ENCODE peak calls at places on chromosomes 6 and 20, in four cellular contexts. One of them, this sample, is unnamed.

GRCh38 chr20:52150440-52151258 is 40.9 kb downstream of the ZFP64 start:
- DNase-seq in IMR-90: peak; percentile 58
- DNase-seq in H1: no peak
- DNase-seq in trophoblast cell: peak; percentile 71
- DNase-seq in this sample: peak; percentile 17

GRCh38 chr20:46973801-46974200 is 79.2 kb downstream of the EYA2 start:
- DNase-seq in IMR-90: no peak
- DNase-seq in H1: no peak
- DNase-seq in trophoblast cell: no peak
- DNase-seq in this sample: no peak

GRCh38 chr6:27290065-27290849 is 21.8 kb downstream of the POM121L2 start:
- DNase-seq in IMR-90: peak; percentile 63
- DNase-seq in H1: peak; percentile 84
- DNase-seq in trophoblast cell: no peak
- DNase-seq in this sample: no peak

GRCh38 chr20:44070139-44070900 is 116.7 kb downstream of the JPH2 start:
- DNase-seq in IMR-90: no peak
- DNase-seq in H1: peak; percentile 27
- DNase-seq in trophoblast cell: no peak
- DNase-seq in this sample: no peak

GRCh38 chr6:161442381-161442858 is 168.6 kb upstream of the AGPAT4 start:
- DNase-seq in IMR-90: no peak
- DNase-seq in H1: no peak
- DNase-seq in trophoblast cell: no peak
- DNase-seq in this sample: no peak

GRCh38 chr6:76671751-76672150 is 599.3 kb upstream of the IMPG1 start:
- DNase-seq in IMR-90: no peak
- DNase-seq in H1: no peak
- DNase-seq in trophoblast cell: no peak
- DNase-seq in this sample: no peak

GRCh38 chr6:26216886-26217713 is 129.9 kb downstream of the HFE start:
- DNase-seq in IMR-90: peak; percentile 90
- DNase-seq in H1: peak; percentile 87
- DNase-seq in trophoblast cell: peak; percentile 96
- DNase-seq in this sample: peak; percentile 96

GRCh38 chr6:168007592-168008338 is 10.3 kb downstream of the KIF25 start:
- DNase-seq in IMR-90: peak; percentile 99
- DNase-seq in H1: peak; percentile 8
- DNase-seq in trophoblast cell: peak; percentile 98
- DNase-seq in this sample: no peak

GRCh38 chr6:37182736-37183590 is 13.0 kb downstream of the PIM1 start:
- DNase-seq in IMR-90: no peak
- DNase-seq in H1: no peak
- DNase-seq in trophoblast cell: no peak
- DNase-seq in this sample: no peak

GRCh38 chr20:10696650-10697049 is 22.9 kb upstream of the JAG1 start:
- DNase-seq in IMR-90: no peak
- DNase-seq in H1: peak; percentile 87
- DNase-seq in trophoblast cell: peak; percentile 56
- DNase-seq in this sample: no peak

GRCh38 chr20:47502271-47502730 is 614 bp downstream of the NCOA3 start:
- DNase-seq in IMR-90: peak; percentile 8
- DNase-seq in H1: peak; percentile 59
- DNase-seq in trophoblast cell: peak; percentile 53
- DNase-seq in this sample: peak; percentile 41

GRCh38 chr6:101018157-101018556 is 137.0 kb upstream of the ASCC3 start:
- DNase-seq in IMR-90: no peak
- DNase-seq in H1: no peak
- DNase-seq in trophoblast cell: no peak
- DNase-seq in this sample: no peak

GRCh38 chr20:41617059-41617921 is 887 bp downstream of the CHD6 start:
- DNase-seq in IMR-90: peak; percentile 32
- DNase-seq in H1: peak; percentile 54
- DNase-seq in trophoblast cell: peak; percentile 16
- DNase-seq in this sample: peak; percentile 30
- H2BK120ac ChIP-seq in IMR-90: no peak overlapping the region
- H2BK120ac ChIP-seq in H1: no peak overlapping the region
- H2BK120ac ChIP-seq in trophoblast cell: no peak overlapping the region
- H2BK120ac ChIP-seq in this sample: no peak overlapping the region

GRCh38 chr6:16756660-16757270 is 4.5 kb downstream of the ATXN1 start:
- DNase-seq in IMR-90: no peak
- DNase-seq in H1: no peak
- DNase-seq in trophoblast cell: peak; percentile 91
- DNase-seq in this sample: no peak
- H3K4me1 ChIP-seq in IMR-90: peaks cover 9% of the 10 kb centered on the region
- H3K4me1 ChIP-seq in H1: peaks cover 15% of the 10 kb centered on the region
- H3K4me1 ChIP-seq in trophoblast cell: peaks cover 15% of the 10 kb centered on the region
- H3K4me1 ChIP-seq in this sample: peaks cover 9% of the 10 kb centered on the region

GRCh38 chr6:35213824-35214756 is at the start of gene SCUBE3:
- DNase-seq in IMR-90: peak; percentile 42
- DNase-seq in H1: peak; percentile 81
- DNase-seq in trophoblast cell: peak; percentile 52
- DNase-seq in this sample: peak; percentile 82
- H4K8ac ChIP-seq in IMR-90: peak within 1 kb of the TSS; percentile 10
- H4K8ac ChIP-seq in H1: peak within 1 kb of the TSS; percentile 22
- H4K8ac ChIP-seq in trophoblast cell: peak within 1 kb of the TSS; percentile 63
- H4K8ac ChIP-seq in this sample: no peak within 1 kb of the TSS

DNA sequence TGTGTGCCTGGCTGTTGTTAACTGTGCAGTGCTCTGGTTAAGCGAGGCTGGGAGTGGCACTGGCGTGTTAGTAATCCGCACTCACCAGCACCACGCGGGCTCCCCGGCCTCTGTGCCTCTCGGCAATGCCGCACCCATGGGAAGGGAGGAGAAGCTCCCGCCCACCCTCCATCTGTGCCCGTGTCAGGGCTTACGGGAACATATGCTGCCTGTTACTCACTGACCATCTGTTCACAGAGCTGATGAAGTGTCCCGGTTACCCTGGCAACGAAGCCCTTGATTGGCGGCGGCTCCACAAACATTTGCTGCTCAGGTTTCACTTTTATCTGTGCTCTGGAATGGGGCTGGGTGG is 114.7 kb downstream of the PSMB1 start:
- DNase-seq in IMR-90: peak; percentile 99
- DNase-seq in H1: peak; percentile 78
- DNase-seq in trophoblast cell: peak; percentile 92
- DNase-seq in this sample: peak; percentile 93
- H2BK120ac ChIP-seq in IMR-90: peak overlapping the region; percentile 94
- H2BK120ac ChIP-seq in H1: no peak overlapping the region
- H2BK120ac ChIP-seq in trophoblast cell: no peak overlapping the region
- H2BK120ac ChIP-seq in this sample: no peak overlapping the region

DNA sequence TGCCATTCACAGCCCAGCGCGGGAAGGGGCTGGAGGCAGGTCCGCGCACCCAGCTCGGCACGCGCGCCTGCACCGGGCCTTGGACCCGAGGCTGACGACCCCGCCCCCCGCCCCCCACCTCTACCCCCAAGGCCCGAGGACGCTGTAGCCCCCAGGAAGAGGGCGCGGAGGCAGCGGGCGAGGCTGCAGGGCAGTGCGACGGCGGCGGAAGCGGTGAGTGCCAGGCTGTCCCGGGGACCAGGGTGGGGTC is 1.2 kb downstream of the LIME1 start:
- DNase-seq in IMR-90: no peak
- DNase-seq in H1: peak; percentile 57
- DNase-seq in trophoblast cell: no peak
- DNase-seq in this sample: no peak
- H3K4me1 ChIP-seq in IMR-90: peaks cover 10% of the 10 kb centered on the region
- H3K4me1 ChIP-seq in H1: peaks cover 20% of the 10 kb centered on the region
- H3K4me1 ChIP-seq in trophoblast cell: peaks cover 16% of the 10 kb centered on the region
- H3K4me1 ChIP-seq in this sample: peaks cover 10% of the 10 kb centered on the region

DNA sequence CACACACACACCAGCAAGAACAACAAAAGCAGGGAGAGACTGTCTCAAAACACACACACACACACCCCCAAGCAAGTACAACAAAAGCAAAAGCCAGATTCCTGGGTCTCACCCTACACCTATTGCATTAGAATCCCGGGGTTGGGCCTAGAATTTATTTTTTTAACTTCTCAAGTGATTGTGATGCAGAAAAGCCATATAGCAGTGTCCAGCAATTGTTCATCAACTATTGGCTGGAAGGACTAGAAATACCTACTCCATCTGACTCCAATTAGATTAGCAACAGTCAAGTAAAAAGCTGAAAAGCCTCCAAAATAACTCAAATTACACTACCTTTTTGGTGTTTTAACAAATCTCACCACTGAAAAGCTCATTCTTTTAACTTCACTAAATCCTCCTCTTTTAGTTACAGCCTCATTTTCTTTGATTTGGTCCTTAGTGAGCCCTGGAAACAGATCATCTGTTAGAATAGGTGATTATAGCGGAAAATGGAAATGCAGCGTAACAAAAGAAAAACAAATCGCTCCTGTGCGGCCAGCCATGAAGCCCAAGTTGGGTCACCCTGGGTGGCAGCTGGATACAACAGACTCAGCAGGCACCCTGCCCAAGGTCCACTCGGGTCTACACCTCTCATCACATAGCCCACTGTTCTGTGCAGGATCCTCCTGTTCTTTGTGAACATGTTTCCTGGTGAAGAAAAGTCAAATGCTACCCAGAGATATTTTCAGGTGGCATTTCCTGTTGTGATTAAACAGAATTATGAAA is 38.7 kb downstream of the STAU1 start:
- DNase-seq in IMR-90: no peak
- DNase-seq in H1: no peak
- DNase-seq in trophoblast cell: no peak
- DNase-seq in this sample: no peak
- H4K8ac ChIP-seq in IMR-90: no peak overlapping the region
- H4K8ac ChIP-seq in H1: no peak overlapping the region
- H4K8ac ChIP-seq in trophoblast cell: no peak overlapping the region
- H4K8ac ChIP-seq in this sample: no peak overlapping the region

DNA sequence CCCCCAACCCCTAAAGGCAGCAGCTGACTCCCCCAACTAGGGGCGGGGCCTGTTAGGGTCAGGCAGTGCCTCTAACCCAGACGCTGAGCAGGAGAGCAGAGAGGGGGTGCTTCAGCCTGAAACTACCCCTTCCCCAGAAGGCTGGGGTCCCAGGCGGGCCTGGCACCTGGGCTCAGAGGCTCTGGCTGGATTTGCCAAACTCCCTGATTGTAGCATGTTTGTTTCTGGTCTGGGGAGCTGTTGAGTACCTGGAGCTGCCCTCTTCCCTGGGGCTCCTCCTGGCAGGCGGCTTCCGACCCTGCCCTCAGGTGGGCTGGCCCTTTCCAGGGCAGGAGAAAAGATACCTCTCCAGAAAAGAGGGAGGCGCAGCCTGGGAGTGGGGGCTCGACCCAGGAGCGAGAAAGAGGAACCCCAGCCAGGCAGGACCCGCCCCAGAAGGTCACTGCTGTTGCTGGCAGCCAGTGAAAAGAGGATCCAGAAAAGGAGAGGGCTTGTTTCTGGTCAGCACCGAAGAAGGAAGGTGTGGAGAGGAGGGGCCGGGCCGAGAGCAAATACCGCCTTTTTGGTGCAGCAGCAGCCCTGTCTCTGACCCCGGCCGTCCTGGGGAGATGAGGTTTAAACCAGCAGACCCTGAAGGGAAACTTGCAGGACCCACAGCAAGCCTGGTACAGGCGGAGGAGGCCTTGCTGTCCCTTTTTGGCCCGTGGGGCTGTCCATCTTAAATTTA is 810 bp upstream of the ABHD16B start:
- DNase-seq in IMR-90: no peak
- DNase-seq in H1: peak; percentile 61
- DNase-seq in trophoblast cell: no peak
- DNase-seq in this sample: no peak
- H2BK120ac ChIP-seq in IMR-90: no peak overlapping the region
- H2BK120ac ChIP-seq in H1: no peak overlapping the region
- H2BK120ac ChIP-seq in trophoblast cell: no peak overlapping the region
- H2BK120ac ChIP-seq in this sample: no peak overlapping the region

GRCh38 chr20:21124190-21124589 is 1.7 kb upstream of the KIZ start:
- DNase-seq in IMR-90: no peak
- DNase-seq in H1: peak; percentile 30
- DNase-seq in trophoblast cell: no peak
- DNase-seq in this sample: no peak
- H3K4me1 ChIP-seq in IMR-90: no peaks in the 10 kb centered on the region
- H3K4me1 ChIP-seq in H1: peaks cover 7% of the 10 kb centered on the region
- H3K4me1 ChIP-seq in trophoblast cell: no peaks in the 10 kb centered on the region
- H3K4me1 ChIP-seq in this sample: no peaks in the 10 kb centered on the region

DNA sequence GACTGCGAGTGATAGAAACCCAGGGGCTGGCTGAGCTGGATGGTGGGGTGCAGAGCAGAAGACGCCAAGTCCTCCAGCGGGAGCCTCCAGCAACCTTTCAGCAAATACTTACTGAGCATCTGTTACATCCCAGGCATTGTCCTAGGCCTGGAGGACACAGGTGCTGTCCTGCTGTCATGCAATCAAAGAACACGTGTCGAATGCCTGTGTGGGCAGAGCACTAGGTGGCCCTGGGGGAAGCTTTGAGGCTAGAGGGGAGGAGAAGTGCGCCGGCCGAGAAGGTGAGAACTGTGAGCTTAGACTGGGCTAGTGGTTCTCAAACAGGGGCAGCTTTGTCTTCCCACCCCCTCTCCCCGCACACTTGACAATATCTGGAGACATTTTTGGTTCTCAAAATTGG is 233.6 kb downstream of the BMP7 start:
- DNase-seq in IMR-90: no peak
- DNase-seq in H1: no peak
- DNase-seq in trophoblast cell: no peak
- DNase-seq in this sample: no peak
- H4K8ac ChIP-seq in IMR-90: no peak overlapping the region
- H4K8ac ChIP-seq in H1: no peak overlapping the region
- H4K8ac ChIP-seq in trophoblast cell: no peak overlapping the region
- H4K8ac ChIP-seq in this sample: no peak overlapping the region

DNA sequence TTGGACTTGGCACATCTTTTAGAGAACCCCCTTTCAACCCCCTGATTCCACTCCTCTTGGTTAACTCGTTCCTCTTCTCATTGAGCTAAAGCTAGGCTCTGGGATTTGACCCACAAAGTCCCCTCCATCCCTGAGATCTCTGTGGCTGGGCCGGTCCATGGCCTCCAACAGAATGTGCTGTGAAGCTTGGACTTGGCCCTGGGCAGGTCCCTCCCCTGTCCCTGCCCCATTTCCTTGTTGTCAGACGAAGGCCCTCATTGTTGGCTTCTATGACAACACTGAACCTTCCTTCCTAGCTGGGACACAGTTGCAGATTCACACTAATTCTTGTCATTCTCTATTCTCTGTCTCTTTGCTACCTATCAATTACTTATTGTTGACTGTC is 156.1 kb downstream of the SYCP2 start:
- DNase-seq in IMR-90: no peak
- DNase-seq in H1: no peak
- DNase-seq in trophoblast cell: no peak
- DNase-seq in this sample: no peak
- H2BK120ac ChIP-seq in IMR-90: no peak overlapping the region
- H2BK120ac ChIP-seq in H1: no peak overlapping the region
- H2BK120ac ChIP-seq in trophoblast cell: no peak overlapping the region
- H2BK120ac ChIP-seq in this sample: no peak overlapping the region